ENCODE peak calls at places on chromosomes 12 and 14, in four cellular contexts. M is GM12878, H is K562, G is HL-60. C is an unnamed sample.

GRCh38 chr12:22287776-22288621 is 46.5 kb downstream of the ST8SIA1 start:
- DNase-seq in M (no peak), H (no peak), G (peak), C (no peak)

GRCh38 chr12:51951843-51952722 is 584 bp downstream of the ACVR1B start:
- DNase-seq in M (no peak), H (peak), G (no peak), C (no peak)

GRCh38 chr12:82146740-82147139 is 211.4 kb downstream of the CCDC59 start:
- DNase-seq in M (no peak), H (no peak), G (no peak), C (no peak)

GRCh38 chr12:130988261-130989175 is 34.8 kb downstream of the ADGRD1 start:
- DNase-seq in M (no peak), H (no peak), G (no peak), C (no peak)

GRCh38 chr12:15001733-15002471 is 29.1 kb downstream of the PDE6H start:
- DNase-seq in M (no peak), H (no peak), G (no peak), C (no peak)

GRCh38 chr12:131415781-131416180 is 295.1 kb upstream of the SFSWAP start:
- DNase-seq in M (no peak), H (peak), G (no peak), C (no peak)

GRCh38 chr12:106170285-106170684 is 31.5 kb upstream of the NUAK1 start:
- DNase-seq in M (no peak), H (no peak), G (no peak), C (no peak)

GRCh38 chr14:60003991-60004390 is 84.0 kb downstream of the LRRC9 start:
- DNase-seq in M (no peak), H (no peak), G (no peak), C (no peak)

GRCh38 chr12:50517456-50518048 is 12.8 kb downstream of the DIP2B start:
- DNase-seq in M (peak), H (no peak), G (no peak), C (no peak)

GRCh38 chr14:100891051-100891450 is 12.5 kb downstream of the RTL1 start:
- DNase-seq in M (no peak), H (no peak), G (no peak), C (no peak)

GRCh38 chr12:125092872-125093680 is 27.8 kb downstream of the AACS start:
- DNase-seq in M (no peak), H (peak), G (no peak), C (no peak)

GRCh38 chr14:63956326-63956725 is 103.5 kb downstream of the SYNE2 start:
- DNase-seq in M (no peak), H (no peak), G (no peak), C (no peak)

GRCh38 chr12:63042646-63043045 is 107.7 kb upstream of the PPM1H start:
- DNase-seq in M (no peak), H (no peak), G (no peak), C (no peak)

GRCh38 chr12:57965766-57966165 is 24.4 kb downstream of the ATP23 start:
- DNase-seq in M (no peak), H (no peak), G (no peak), C (no peak)

GRCh38 chr14:51219473-51220448 is 20.3 kb upstream of the TMX1 start:
- DNase-seq in M (no peak), H (no peak), G (no peak), C (no peak)

GRCh38 chr14:96089401-96089800 is 50.2 kb downstream of the C14orf132 start:
- DNase-seq in M (no peak), H (no peak), G (no peak), C (no peak)

GRCh38 chr14:92473261-92473946 is 40.2 kb upstream of the RIN3 start:
- DNase-seq in M (no peak), H (no peak), G (peak), C (no peak)

GRCh38 chr14:29796853-29797252 is 130.8 kb downstream of the PRKD1 start:
- DNase-seq in M (no peak), H (no peak), G (no peak), C (no peak)

GRCh38 chr14:102507026-102507860 is 2.3 kb downstream of the ANKRD9 start:
- DNase-seq in M (no peak), H (no peak), G (no peak), C (no peak)

GRCh38 chr12:75480469-75480949 is at the start of gene GLIPR1:
- DNase-seq in M (peak), H (no peak), G (peak), C (peak)

GRCh38 chr12:62767946-62768345 is 167.0 kb downstream of the PPM1H start:
- DNase-seq in M (no peak), H (no peak), G (no peak), C (no peak)

GRCh38 chr14:103078860-103079587 is 5.0 kb upstream of the LBHD2 start:
- DNase-seq in M (no peak), H (no peak), G (no peak), C (no peak)

GRCh38 chr12:117343296-117343695 is 18.1 kb downstream of the NOS1 start:
- DNase-seq in M (no peak), H (no peak), G (no peak), C (no peak)

GRCh38 chr14:105935384-105935783 is 409.0 kb downstream of the TMEM121 start:
- DNase-seq in M (no peak), H (no peak), G (no peak), C (no peak)

GRCh38 chr12:52399756-52400155 is 6.4 kb downstream of the KRT82 start:
- DNase-seq in M (no peak), H (no peak), G (no peak), C (no peak)

GRCh38 chr12:57476162-57476992 is 3.3 kb downstream of the ARHGAP9 start:
- DNase-seq in M (no peak), H (no peak), G (peak), C (peak)

GRCh38 chr12:75633789-75634188 is 122.4 kb upstream of the KRR1 start:
- DNase-seq in M (no peak), H (no peak), G (no peak), C (no peak)

GRCh38 chr12:70722584-70723343 is 85.5 kb upstream of the PTPRB start:
- DNase-seq in M (no peak), H (no peak), G (no peak), C (no peak)

GRCh38 chr14:93811611-93812010 is 23.3 kb upstream of the PRIMA1 start:
- DNase-seq in M (no peak), H (no peak), G (no peak), C (no peak)

GRCh38 chr12:2058837-2059236 is 6.0 kb downstream of the CACNA1C start:
- DNase-seq in M (no peak), H (no peak), G (no peak), C (no peak)

GRCh38 chr14:58865520-58866281 is 227.9 kb downstream of the DACT1 start:
- DNase-seq in M (no peak), H (no peak), G (no peak), C (no peak)

GRCh38 chr12:11633968-11634367 is 15.5 kb upstream of the ETV6 start:
- DNase-seq in M (no peak), H (no peak), G (no peak), C (no peak)

GRCh38 chr14:86022031-86022629 is 492.2 kb downstream of the FLRT2 start:
- DNase-seq in M (no peak), H (no peak), G (no peak), C (no peak)

GRCh38 chr14:62778847-62779246 is 266.4 kb downstream of the KCNH5 start:
- DNase-seq in M (no peak), H (no peak), G (no peak), C (no peak)

GRCh38 chr14:102594514-102595175 is 2.2 kb downstream of the RCOR1 start:
- DNase-seq in M (peak), H (peak), G (peak), C (peak)

GRCh38 chr12:25151476-25151875 is 43.5 kb downstream of the DNAI7 start:
- DNase-seq in M (no peak), H (no peak), G (no peak), C (no peak)

GRCh38 chr12:21962821-21963220 is 21.6 kb upstream of the ABCC9 start:
- DNase-seq in M (no peak), H (no peak), G (no peak), C (no peak)

GRCh38 chr14:75522224-75522764 is at the start of gene BATF:
- DNase-seq in M (no peak), H (no peak), G (peak), C (peak)
- TF ChIP-seq POLR2AphosphoS5 in M (peak), H (no peak), G (peak), C (peak)

GRCh38 chr12:12776261-12776660 is 9.2 kb upstream of the APOLD1 start:
- DNase-seq in M (no peak), H (no peak), G (no peak), C (no peak)
- TF ChIP-seq SPI1 in M (no peak), H (no peak), G (no peak), C (no peak)

GRCh38 chr12:48956279-48957140 is 777 bp downstream of the ARF3 start:
- DNase-seq in M (peak), H (peak), G (peak), C (no peak)

GRCh38 chr12:48954781-48955501 is 2.3 kb downstream of the ARF3 start:
- DNase-seq in M (no peak), H (no peak), G (no peak), C (no peak)

GRCh38 chr12:48954061-48954460 is 3.2 kb downstream of the ARF3 start:
- DNase-seq in M (no peak), H (no peak), G (no peak), C (no peak)

GRCh38 chr12:48958049-48958388 is 732 bp upstream of the ARF3 start:
- DNase-seq in M (no peak), H (no peak), G (no peak), C (no peak)

GRCh38 chr12:48957141-48958048 is at the start of gene ARF3:
- DNase-seq in M (peak), H (peak), G (peak), C (peak)
- TF ChIP-seq POLR2AphosphoS5 in M (peak), H (peak), G (peak), C (peak)

GRCh38 chr12:43728698-43729097 is 29.9 kb downstream of the PUS7L start:
- DNase-seq in M (no peak), H (no peak), G (no peak), C (no peak)
- TF ChIP-seq SPI1 in M (no peak), H (no peak), G (no peak), C (no peak)

GRCh38 chr14:68140111-68140741 is 320.6 kb downstream of the RAD51B start:
- DNase-seq in M (no peak), H (no peak), G (no peak), C (no peak)
- TF ChIP-seq POLR2AphosphoS5 in M (no peak), H (no peak), G (no peak), C (no peak)

DNA sequence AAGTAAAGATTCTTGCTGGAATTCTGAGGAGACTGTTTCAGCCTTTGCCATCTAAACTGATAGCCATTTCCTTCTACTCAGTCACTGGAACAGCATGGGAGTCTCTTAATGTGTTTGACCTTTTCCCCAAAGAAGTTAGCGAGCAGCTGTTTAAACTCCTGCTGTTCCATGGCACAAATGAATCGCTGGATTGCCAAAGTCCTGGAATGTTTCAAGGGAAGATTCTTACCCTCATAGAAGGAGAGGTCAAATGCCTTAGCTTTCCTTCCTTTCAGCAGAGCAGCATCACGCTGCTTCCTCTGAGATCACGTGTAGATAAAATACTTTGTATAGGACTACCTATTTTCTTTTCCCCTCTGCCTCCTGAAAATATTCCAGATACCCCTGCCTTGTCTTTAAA is 10.5 kb upstream of the NR2C1 start:
- DNase-seq in M (no peak), H (no peak), G (no peak), C (no peak)
- TF ChIP-seq SPI1 in M (no peak), H (no peak), G (no peak), C (no peak)

GRCh38 chr12:100058482-100059029 is 73.8 kb upstream of the ANKS1B start:
- DNase-seq in M (no peak), H (no peak), G (no peak), C (no peak)
- TF ChIP-seq POLR2AphosphoS5 in M (no peak), H (no peak), G (no peak), C (no peak)

C was measured in GM12891.